ENCODE peak calls at places on chromosomes 4 and X, in four cellular contexts. H, U, B and M are unnamed samples.

GRCh38 chrX:48956728-48957414 is 536 bp downstream of the OTUD5 start:
- DNase-seq in H (no peak), U (no peak), B (peak), M (no peak)

GRCh38 chr4:162274354-162274753 is 110.6 kb upstream of the FSTL5 start:
- DNase-seq in H (no peak), U (no peak), B (peak), M (no peak)

GRCh38 chr4:10019521-10020051 is 1.7 kb downstream of the SLC2A9 start:
- DNase-seq in H (no peak), U (no peak), B (no peak), M (no peak)

GRCh38 chrX:154712781-154713391 is 38.0 kb downstream of the GAB3 start:
- DNase-seq in H (peak), U (peak), B (no peak), M (peak)

GRCh38 chr4:90246841-90247240 is 119.6 kb downstream of the CCSER1 start:
- DNase-seq in H (no peak), U (no peak), B (no peak), M (no peak)

GRCh38 chr4:143382539-143382938 is 45.9 kb downstream of the GAB1 start:
- DNase-seq in H (peak), U (no peak), B (no peak), M (no peak)

GRCh38 chr4:42925921-42926320 is 33.4 kb downstream of the GRXCR1 start:
- DNase-seq in H (no peak), U (no peak), B (no peak), M (no peak)

GRCh38 chrX:23228950-23229448 is 105.7 kb upstream of the PTCHD1 start:
- DNase-seq in H (no peak), U (no peak), B (no peak), M (no peak)

GRCh38 chr4:1763070-1763549 is 30.0 kb upstream of the FGFR3 start:
- DNase-seq in H (no peak), U (no peak), B (no peak), M (no peak)

GRCh38 chr4:38133711-38134480 is 173.7 kb downstream of the PTTG2 start:
- DNase-seq in H (no peak), U (peak), B (no peak), M (no peak)

DNA sequence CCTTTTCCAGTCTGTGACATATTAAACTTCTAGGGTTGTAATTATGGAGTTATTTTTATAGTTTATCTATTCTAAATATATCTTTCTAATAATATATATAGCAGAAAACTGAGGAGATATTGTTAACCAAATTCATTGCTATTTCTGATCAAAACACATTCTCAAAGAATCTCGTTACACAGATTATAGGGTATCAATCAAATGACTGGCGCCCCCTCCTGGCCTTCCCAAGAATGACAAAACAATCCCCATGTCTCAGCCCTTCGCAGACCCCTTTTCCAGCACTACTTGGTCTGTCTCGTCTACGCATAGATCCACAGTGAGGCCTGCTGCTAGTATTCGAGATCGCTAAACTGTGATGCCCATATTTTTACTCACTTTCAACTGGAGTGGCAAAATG is 209.3 kb downstream of the GPC3 start:
- DNase-seq in H (no peak), U (no peak), B (no peak), M (peak)
- TF ChIP-seq CTCF in H (peak), U (peak), B (no peak), M (peak)

DNA sequence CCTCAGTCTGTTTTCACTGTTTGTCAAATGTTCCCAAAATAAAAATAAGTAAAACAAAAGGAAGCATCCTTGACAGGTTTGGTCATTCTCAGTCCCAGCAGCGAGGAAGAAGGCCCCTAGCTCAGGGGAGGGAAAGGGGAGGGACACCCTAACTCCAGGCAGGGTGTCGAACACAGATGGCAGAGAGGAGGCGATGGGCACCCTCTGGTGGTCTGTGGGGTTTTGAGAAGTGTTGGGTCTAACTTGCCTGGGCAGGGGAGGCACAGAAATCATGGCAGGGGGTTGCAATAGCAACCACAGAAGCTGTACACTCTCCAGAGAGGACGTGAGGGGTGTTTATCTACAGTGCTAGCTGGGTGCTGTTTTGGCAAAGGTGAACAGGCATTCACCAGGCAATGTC is 229.8 kb upstream of the SFRP2 start:
- DNase-seq in H (no peak), U (no peak), B (no peak), M (no peak)
- TF ChIP-seq CTCF in H (no peak), U (no peak), B (no peak), M (no peak)

GRCh38 chr4:153645183-153645582 is 38.9 kb upstream of the TLR2 start:
- DNase-seq in H (no peak), U (no peak), B (no peak), M (no peak)
- TF ChIP-seq CTCF in H (peak), U (peak), B (no peak), M (no peak)

GRCh38 chr4:16830081-16830480 is 68.4 kb downstream of the LDB2 start:
- DNase-seq in H (no peak), U (no peak), B (no peak), M (no peak)

GRCh38 chr4:16826397-16826910 is 72.0 kb downstream of the LDB2 start:
- DNase-seq in H (no peak), U (no peak), B (no peak), M (no peak)

GRCh38 chr4:16824278-16824806 is 74.1 kb downstream of the LDB2 start:
- DNase-seq in H (no peak), U (peak), B (no peak), M (no peak)

GRCh38 chr4:16827762-16828724 is 70.4 kb downstream of the LDB2 start:
- DNase-seq in H (peak), U (no peak), B (no peak), M (no peak)

GRCh38 chr4:16827045-16827444 is 71.4 kb downstream of the LDB2 start:
- DNase-seq in H (no peak), U (no peak), B (no peak), M (no peak)
- TF ChIP-seq CTCF in H (no peak), U (no peak), B (no peak), M (no peak)

GRCh38 chrX:18353931-18354368 is 538 bp downstream of the SCML2 start:
- DNase-seq in H (no peak), U (peak), B (no peak), M (peak)
- TF ChIP-seq CTCF in H (peak), U (no peak), B (no peak), M (no peak)